ENCODE peak calls at places on chromosomes 1 and 21, in seven cellular contexts. M is activated CD8-positive, alpha-beta memory T cell treated with anti-CD3 and anti-CD28 coated beads for 24 hours; K is COLO829; V is AG04450; F is smooth muscle cell of the brain vasculature; A is activated naive CD4-positive, alpha-beta T cell treated with anti-CD3 and anti-CD28 coated beads, Interleukin-2, amount 50 U/mL, for 16 hours; R is midbrain. G is an unnamed sample.

GRCh38 chr1:239308701-239309333 is 77.6 kb upstream of the CHRM3 start:
- DNase-seq in F (peak), R (no peak), M (peak), K (peak), V (no peak), A (peak), G (peak)

GRCh38 chr1:97743129-97743528 is 177.7 kb downstream of the DPYD start:
- DNase-seq in R (no peak), A (no peak), M (no peak), V (no peak), F (no peak), K (no peak), G (no peak)

GRCh38 chr1:26195805-26196204 is 5.4 kb downstream of the CATSPER4 start:
- DNase-seq in M (no peak), K (no peak), F (no peak), R (no peak), A (no peak), V (no peak), G (no peak)

GRCh38 chr21:31253684-31254083 is 90.4 kb downstream of the TIAM1 start:
- DNase-seq in A (no peak), K (no peak), V (no peak), R (no peak), F (no peak), M (no peak), G (no peak)

GRCh38 chr21:38424333-38424732 is 73.9 kb downstream of the ERG start:
- DNase-seq in V (no peak), M (no peak), A (no peak), K (no peak), F (no peak), R (no peak), G (no peak)

GRCh38 chr1:223089250-223089649 is 53.8 kb downstream of the TLR5 start:
- DNase-seq in V (no peak), R (no peak), M (no peak), A (no peak), F (no peak), K (no peak), G (no peak)

GRCh38 chr1:41319803-41320711 is 41.2 kb upstream of the FOXO6 start:
- DNase-seq in R (no peak), A (no peak), M (peak), F (no peak), V (no peak), K (no peak), G (no peak)

GRCh38 chr1:192513697-192514096 is 61.9 kb upstream of the RGS1 start:
- DNase-seq in V (no peak), M (no peak), A (no peak), R (no peak), K (no peak), F (no peak), G (no peak)

GRCh38 chr1:17405898-17406759 is 33.3 kb downstream of the RCC2 start:
- DNase-seq in V (peak), R (peak), K (peak), A (peak), F (peak), M (peak), G (peak)

GRCh38 chr1:192485692-192486436 is 89.7 kb upstream of the RGS1 start:
- DNase-seq in K (peak), R (peak), A (no peak), M (no peak), V (peak), F (peak), G (no peak)

GRCh38 chr21:29893687-29894086 is 46.1 kb downstream of the GRIK1 start:
- DNase-seq in F (no peak), R (no peak), M (no peak), K (no peak), V (no peak), A (no peak), G (no peak)

GRCh38 chr1:210236840-210237409 is 4.3 kb downstream of the SERTAD4 start:
- DNase-seq in A (no peak), M (no peak), F (no peak), K (no peak), V (no peak), R (peak), G (no peak)

G was measured in activated effector memory CD4-positive, alpha-beta T cell treated with anti-CD3 and anti-CD28 coated beads, Interleukin-2, amount 50 U/mL, for 16 hours.